ENCODE peak calls at places on chromosomes 12 and 14, in four cellular contexts. K, P, W and E are unnamed samples.

GRCh38 chr12:49827351-49828099 is 688 bp downstream of the NCKAP5L start:
- DNase-seq in K (peak), P (no peak), W (peak), E (peak)

GRCh38 chr12:130965668-130966067 is 12.0 kb downstream of the ADGRD1 start:
- DNase-seq in K (no peak), P (no peak), W (peak), E (no peak)

GRCh38 chr14:97337267-97337666 is 540.1 kb downstream of the VRK1 start:
- DNase-seq in K (no peak), P (no peak), W (no peak), E (no peak)

GRCh38 chr12:27285395-27285794 is 41.3 kb downstream of the STK38L start:
- DNase-seq in K (no peak), P (no peak), W (peak), E (peak)

GRCh38 chr12:24285413-24285812 is 335.9 kb upstream of the SOX5 start:
- DNase-seq in K (no peak), P (no peak), W (no peak), E (no peak)

GRCh38 chr14:68951800-68952540 is 27.1 kb downstream of the ACTN1 start:
- DNase-seq in K (no peak), P (no peak), W (no peak), E (no peak)

GRCh38 chr14:61511558-61511924 is 183.8 kb upstream of the HIF1A start:
- DNase-seq in K (no peak), P (no peak), W (no peak), E (no peak)

GRCh38 chr14:66495214-66496098 is 9.3 kb downstream of the CCDC196 start:
- DNase-seq in K (no peak), P (no peak), W (peak), E (peak)

GRCh38 chr12:76446090-76446489 is 97.9 kb upstream of the BBS10 start:
- DNase-seq in K (no peak), P (no peak), W (no peak), E (no peak)

GRCh38 chr12:31324116-31324844 is 1.7 kb downstream of the SINHCAF start:
- DNase-seq in K (peak), P (no peak), W (peak), E (peak)

GRCh38 chr14:66643344-66643743 is 135.4 kb downstream of the GPHN start:
- DNase-seq in K (no peak), P (no peak), W (peak), E (no peak)

GRCh38 chr12:5650804-5651461 is 219.0 kb downstream of the NTF3 start:
- DNase-seq in K (no peak), P (no peak), W (no peak), E (no peak)

GRCh38 chr12:5333096-5333495 is 98.8 kb upstream of the NTF3 start:
- DNase-seq in K (no peak), P (no peak), W (no peak), E (no peak)

GRCh38 chr12:1947081-1947480 is 28.6 kb upstream of the CACNA2D4 start:
- DNase-seq in K (no peak), P (no peak), W (no peak), E (peak)

GRCh38 chr12:107992870-107993451 is 136.1 kb upstream of the WSCD2 start:
- DNase-seq in K (no peak), P (peak), W (peak), E (peak)

GRCh38 chr12:12081836-12082497 is 11.2 kb downstream of the BCL2L14 start:
- DNase-seq in K (no peak), P (no peak), W (peak), E (peak)

GRCh38 chr12:105168006-105168405 is 60.5 kb downstream of the WASHC4 start:
- DNase-seq in K (no peak), P (no peak), W (no peak), E (no peak)

GRCh38 chr14:89336338-89336737 is 80.7 kb downstream of the FOXN3 start:
- DNase-seq in K (no peak), P (no peak), W (no peak), E (no peak)

GRCh38 chr14:92408186-92408585 is 85.2 kb downstream of the SLC24A4 start:
- DNase-seq in K (no peak), P (no peak), W (peak), E (peak)

GRCh38 chr14:100898935-100899840 is 4.3 kb downstream of the RTL1 start:
- DNase-seq in K (no peak), P (no peak), W (peak), E (no peak)

GRCh38 chr14:63357841-63358240 is 39.1 kb upstream of the GPHB5 start:
- DNase-seq in K (no peak), P (no peak), W (no peak), E (no peak)

GRCh38 chr14:95547626-95548327 is 12.9 kb downstream of the GLRX5 start:
- DNase-seq in K (no peak), P (no peak), W (peak), E (peak)

GRCh38 chr12:25957898-25958253 is 606 bp upstream of the RASSF8 start:
- DNase-seq in K (no peak), P (no peak), W (peak), E (peak)

GRCh38 chr12:62210422-62210821 is 49.8 kb upstream of the USP15 start:
- DNase-seq in K (no peak), P (no peak), W (peak), E (peak)

GRCh38 chr12:104814944-104815343 is 143.1 kb downstream of the SLC41A2 start:
- DNase-seq in K (no peak), P (no peak), W (no peak), E (no peak)

GRCh38 chr12:130715996-130716917 is at the start of gene RIMBP2:
- DNase-seq in K (no peak), P (no peak), W (peak), E (no peak)

GRCh38 chr12:53967451-53968059 is 5.4 kb upstream of the HOXC11 start:
- DNase-seq in K (no peak), P (no peak), W (no peak), E (no peak)